ENCODE peak calls at places on chromosomes 5 and 9, in seven cellular contexts. E is frontal cortex, U is M059J, Q is hypothalamus, X is COLO829, W is brain microvascular endothelial cell, K is ovary. F is an unnamed sample.

GRCh38 chr5:135141303-135142268 is 107.6 kb upstream of the PITX1 start:
- DNase-seq in E (no peak), Q (no peak), U (peak), X (no peak), W (no peak), K (no peak), F (no peak)

GRCh38 chr5:159385529-159385928 is 55.2 kb upstream of the IL12B start:
- DNase-seq in K (no peak), W (no peak), E (no peak), U (no peak), X (no peak), Q (no peak), F (no peak)

GRCh38 chr9:105062222-105062850 is 134.4 kb upstream of the ABCA1 start:
- DNase-seq in K (no peak), U (peak), X (no peak), E (no peak), W (no peak), Q (no peak), F (no peak)

GRCh38 chr5:112935675-112936074 is 13.6 kb upstream of the REEP5 start:
- DNase-seq in E (no peak), Q (no peak), K (no peak), U (peak), W (no peak), X (no peak), F (no peak)

GRCh38 chr5:163362806-163363788 is 74.3 kb upstream of the CCNG1 start:
- DNase-seq in W (no peak), U (no peak), X (no peak), E (no peak), Q (no peak), K (no peak), F (no peak)

GRCh38 chr9:130058154-130058553 is 4.4 kb downstream of the GPR107 start:
- DNase-seq in W (no peak), Q (no peak), K (no peak), X (no peak), E (no peak), U (no peak), F (peak)

GRCh38 chr5:125272364-125272763 is 525.9 kb upstream of the ZNF608 start:
- DNase-seq in U (no peak), Q (no peak), E (no peak), K (no peak), W (no peak), X (no peak), F (no peak)

GRCh38 chr9:79362100-79363081 is 209.4 kb upstream of the TLE4 start:
- DNase-seq in W (peak), Q (no peak), X (no peak), E (no peak), U (peak), K (no peak), F (no peak)

GRCh38 chr9:110742741-110743371 is 74.3 kb downstream of the MUSK start:
- DNase-seq in E (no peak), Q (no peak), W (peak), K (no peak), U (peak), X (peak), F (no peak)

GRCh38 chr5:80600943-80601693 is 31.0 kb upstream of the ANKRD34B start:
- DNase-seq in U (no peak), X (no peak), Q (no peak), W (no peak), K (no peak), E (no peak), F (no peak)

F was measured in sigmoid colon.